ENCODE peak calls at places on chromosomes 12 and 14, in five cellular contexts. B is PC-9; H is kidney; N is naive thymus-derived CD4-positive, alpha-beta T cell; R is uterus. K is an unnamed sample. For H3K9me3, the result is how much of the 10 kb centered on the place peaks cover.

GRCh38 chr14:100988011-100988410 is 84.5 kb upstream of the RTL1 start:
- DNase-seq in B (no peak), H (no peak), N (no peak), R (no peak), K (no peak)

GRCh38 chr12:31362759-31363415 is 36.9 kb upstream of the SINHCAF start:
- DNase-seq in B (peak), H (no peak), N (no peak), R (no peak), K (no peak)

GRCh38 chr12:53737951-53738833 is 10.9 kb upstream of the CALCOCO1 start:
- DNase-seq in B (no peak), H (peak), N (peak), R (no peak), K (no peak)

GRCh38 chr14:73426877-73427276 is 31.5 kb downstream of the NUMB start:
- DNase-seq in B (no peak), H (no peak), N (no peak), R (no peak), K (no peak)

GRCh38 chr14:95727084-95727700 is 13.3 kb upstream of the TCL1A start:
- DNase-seq in B (no peak), H (no peak), N (no peak), R (no peak), K (no peak)

GRCh38 chr12:49730050-49730449 is 11.3 kb upstream of the TMBIM6 start:
- DNase-seq in B (no peak), H (no peak), N (no peak), R (no peak), K (no peak)

GRCh38 chr14:41605550-41606248 is 977 bp upstream of the LRFN5 start:
- DNase-seq in B (no peak), H (peak), N (no peak), R (peak), K (no peak)

GRCh38 chr12:117013726-117014125 is 85.5 kb downstream of the TESC start:
- DNase-seq in B (no peak), H (no peak), N (no peak), R (no peak), K (no peak)

GRCh38 chr14:77310041-77310440 is 10.6 kb downstream of the POMT2 start:
- DNase-seq in B (no peak), H (no peak), N (no peak), R (no peak), K (no peak)

GRCh38 chr14:77489051-77489450 is 9.6 kb downstream of the ISM2 start:
- DNase-seq in B (no peak), H (no peak), N (no peak), R (no peak), K (no peak)

GRCh38 chr12:110320548-110320947 is 39.5 kb downstream of the ATP2A2 start:
- DNase-seq in B (no peak), H (no peak), N (no peak), R (no peak), K (no peak)

GRCh38 chr14:41130274-41130673 is 476.4 kb upstream of the LRFN5 start:
- DNase-seq in B (no peak), H (no peak), N (no peak), R (no peak), K (no peak)

GRCh38 chr12:127381681-127382080 is 885.3 kb upstream of the TMEM132C start:
- DNase-seq in B (no peak), H (no peak), N (no peak), R (no peak), K (no peak)

GRCh38 chr12:13227191-13227590 is 30.7 kb downstream of the EMP1 start:
- DNase-seq in B (no peak), H (no peak), N (no peak), R (no peak), K (no peak)

GRCh38 chr14:65357091-65357490 is 55.4 kb upstream of the FUT8 start:
- DNase-seq in B (peak), H (no peak), N (no peak), R (no peak), K (no peak)

GRCh38 chr12:46459881-46460545 is 87.4 kb upstream of the SLC38A2 start:
- DNase-seq in B (no peak), H (no peak), N (no peak), R (no peak), K (no peak)

GRCh38 chr12:3116106-3116898 is 39.1 kb downstream of the TSPAN9 start:
- DNase-seq in B (no peak), H (no peak), N (no peak), R (no peak), K (no peak)

GRCh38 chr14:50562841-50563240 is 2.9 kb downstream of the ATL1 start:
- DNase-seq in B (no peak), H (no peak), N (no peak), R (no peak), K (no peak)

GRCh38 chr12:28700161-28700560 is 448.9 kb upstream of the FAR2 start:
- DNase-seq in B (no peak), H (no peak), N (no peak), R (no peak), K (no peak)

GRCh38 chr14:104120281-104120741 is 18.1 kb upstream of the KIF26A start:
- DNase-seq in B (no peak), H (peak), N (no peak), R (no peak), K (no peak)

GRCh38 chr14:58701156-58701555 is 63.4 kb downstream of the DACT1 start:
- DNase-seq in B (no peak), H (no peak), N (no peak), R (no peak), K (no peak)

GRCh38 chr12:31962076-31962475 is 2.9 kb downstream of the RESF1 start:
- DNase-seq in B (no peak), H (no peak), N (no peak), R (no peak), K (no peak)

GRCh38 chr12:40078201-40078730 is 27.6 kb downstream of the SLC2A13 start:
- DNase-seq in B (no peak), H (no peak), N (no peak), R (no peak), K (no peak)

GRCh38 chr12:69015017-69015416 is 82.0 kb upstream of the CPM start:
- DNase-seq in B (no peak), H (no peak), N (no peak), R (no peak), K (no peak)

GRCh38 chr12:34595749-34596733 is 573.7 kb downstream of the ALG10 start:
- DNase-seq in B (no peak), H (peak), N (no peak), R (peak), K (peak)
- H3K4me3 ChIP-seq in B (no peak), H (no peak), N (no peak), R (no peak), K (no peak)

GRCh38 chr12:132950844-132951535 is 5.1 kb downstream of the ZNF605 start:
- DNase-seq in B (no peak), H (no peak), N (no peak), R (no peak), K (no peak)
- H3K9me3 ChIP-seq in B (under half), H (under half), N (half or more), R (under half), K (under half)

DNA sequence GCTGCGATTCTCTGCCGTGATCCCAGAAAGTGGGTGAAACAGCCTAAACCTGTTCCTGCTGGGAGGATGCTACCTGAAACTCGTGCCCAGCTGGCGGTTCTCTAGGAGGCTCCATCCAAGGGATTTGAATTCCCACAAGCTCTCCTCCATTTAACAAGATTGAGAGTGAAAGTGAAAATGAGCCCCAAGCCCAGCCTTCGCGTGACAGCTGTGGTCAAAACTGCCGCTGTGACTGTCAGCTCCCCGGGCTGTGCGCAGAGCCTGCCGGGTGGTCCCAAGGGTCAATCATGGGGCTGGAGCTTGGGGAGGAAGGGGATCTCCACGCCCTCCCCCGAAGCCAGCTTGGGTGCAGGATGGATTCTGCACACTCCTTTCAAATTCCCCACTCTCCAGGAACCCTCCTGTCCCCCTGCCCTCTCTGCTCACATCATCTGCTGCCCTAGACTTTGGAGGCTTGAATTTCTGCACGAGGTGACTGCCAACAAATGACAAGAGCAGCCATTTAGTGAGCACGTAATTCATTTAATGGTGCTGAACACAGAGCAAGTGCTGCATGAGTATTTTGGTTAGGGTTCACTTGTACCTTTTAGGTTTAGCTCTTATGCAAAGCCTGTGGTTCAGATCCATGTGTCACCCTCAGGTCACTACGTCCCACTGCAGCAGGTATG is 5.3 kb downstream of the ASB2 start:
- DNase-seq in B (no peak), H (no peak), N (no peak), R (no peak), K (no peak)
- H3K4me3 ChIP-seq in B (no peak), H (peak), N (peak), R (no peak), K (peak)

GRCh38 chr12:11540615-11541014 is 108.9 kb upstream of the ETV6 start:
- DNase-seq in B (no peak), H (no peak), N (no peak), R (no peak), K (no peak)
- H3K9me3 ChIP-seq in B (under half), H (under half), N (under half), R (under half), K (under half)

DNA sequence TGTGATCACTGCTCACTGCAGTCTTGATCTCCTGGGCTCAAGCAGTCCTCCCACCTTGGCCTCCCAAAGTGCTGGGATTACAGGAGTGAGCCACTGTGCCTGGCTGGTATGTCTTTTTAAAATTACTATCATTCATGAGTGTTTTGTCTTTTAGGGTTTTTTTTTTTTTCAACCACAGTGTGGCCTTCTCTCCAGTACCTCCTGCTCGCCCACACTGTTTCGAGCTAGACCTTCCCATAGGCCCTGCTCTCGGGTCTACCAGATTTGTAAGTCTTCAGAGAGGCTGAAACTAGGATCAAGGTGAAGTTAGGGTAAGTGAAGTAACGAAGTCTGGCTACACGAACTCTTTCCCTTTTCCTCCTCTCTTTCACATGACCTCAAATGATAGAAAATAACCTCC is 1.5 kb downstream of the BIN2 start:
- DNase-seq in B (no peak), H (no peak), N (no peak), R (no peak), K (no peak)
- H3K4me3 ChIP-seq in B (no peak), H (no peak), N (peak), R (no peak), K (no peak)

GRCh38 chr14:105783707-105784106 is 257.3 kb downstream of the TMEM121 start:
- DNase-seq in B (no peak), H (no peak), N (no peak), R (no peak), K (no peak)
- H3K9me3 ChIP-seq in B (under half), H (under half), N (under half), R (under half), K (under half)

DNA sequence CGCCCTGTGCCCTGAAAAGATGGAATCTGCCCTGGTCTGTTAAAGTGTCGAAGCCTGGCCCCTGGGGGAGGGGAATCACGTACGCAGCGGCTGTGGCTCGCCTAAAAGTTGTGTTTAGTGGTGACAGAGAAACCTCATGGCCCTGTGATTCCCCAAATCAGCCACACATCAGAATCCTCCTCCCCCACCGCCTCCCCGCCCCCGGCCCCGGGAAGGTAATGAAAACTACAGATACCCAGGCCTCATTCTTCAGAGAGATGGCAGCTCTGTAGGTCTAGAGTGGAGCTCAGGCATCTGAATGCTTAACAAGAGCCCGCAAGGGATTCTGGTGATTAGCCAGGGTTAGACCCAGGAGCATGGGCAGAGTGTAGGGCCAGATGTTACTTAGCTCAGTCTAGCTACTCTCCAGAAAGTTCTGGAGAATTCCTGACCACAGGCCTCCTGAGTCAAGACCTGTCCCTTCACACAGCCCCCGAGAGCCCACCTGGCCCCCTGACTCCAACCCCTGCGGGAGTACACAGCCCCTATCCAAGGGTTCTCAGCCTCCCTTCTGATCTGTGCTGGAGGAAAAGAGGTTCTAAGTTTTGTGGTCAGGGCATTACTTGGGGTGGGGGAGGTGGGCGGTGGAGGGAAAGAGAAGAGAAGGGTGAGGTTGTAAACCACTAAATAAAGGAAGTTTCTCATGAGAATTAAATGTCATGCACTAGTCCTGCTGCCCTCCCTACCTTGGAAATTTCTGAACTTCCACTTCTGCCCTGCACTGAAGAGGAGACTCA is 114.8 kb downstream of the PLXNC1 start:
- DNase-seq in B (no peak), H (no peak), N (peak), R (peak), K (peak)
- H3K4me3 ChIP-seq in B (no peak), H (peak), N (peak), R (peak), K (peak)